ENCODE peak calls at places on chromosomes 4 and X, in eight cellular contexts. One of them, this sample, is unnamed.

GRCh38 chr4:38503689-38504395 is 160.2 kb upstream of the KLF3 start:
- DNase-seq in RWPE1: no peak
- DNase-seq in tibial artery: no peak
- DNase-seq in K562: no peak
- DNase-seq in heart right ventricle: no peak
- DNase-seq in gastrocnemius medialis: no peak
- DNase-seq in IMR-90: no peak
- DNase-seq in ovary: no peak
- DNase-seq in this sample: no peak

GRCh38 chr4:17155486-17155885 is 257.0 kb upstream of the LDB2 start:
- DNase-seq in RWPE1: no peak
- DNase-seq in tibial artery: no peak
- DNase-seq in K562: no peak
- DNase-seq in heart right ventricle: no peak
- DNase-seq in gastrocnemius medialis: no peak
- DNase-seq in IMR-90: peak; percentile 16
- DNase-seq in ovary: no peak
- DNase-seq in this sample: no peak

GRCh38 chrX:126550816-126551215 is 1.8 kb downstream of the DCAF12L1 start:
- DNase-seq in RWPE1: no peak
- DNase-seq in tibial artery: no peak
- DNase-seq in K562: no peak
- DNase-seq in heart right ventricle: no peak
- DNase-seq in gastrocnemius medialis: no peak
- DNase-seq in IMR-90: no peak
- DNase-seq in ovary: no peak
- DNase-seq in this sample: no peak

GRCh38 chr4:38686682-38687081 is 22.7 kb downstream of the KLF3 start:
- DNase-seq in RWPE1: no peak
- DNase-seq in tibial artery: no peak
- DNase-seq in K562: no peak
- DNase-seq in heart right ventricle: no peak
- DNase-seq in gastrocnemius medialis: no peak
- DNase-seq in IMR-90: no peak
- DNase-seq in ovary: no peak
- DNase-seq in this sample: no peak

GRCh38 chrX:150161092-150161672 is 201.9 kb upstream of the MAMLD1 start:
- DNase-seq in RWPE1: no peak
- DNase-seq in tibial artery: no peak
- DNase-seq in K562: no peak
- DNase-seq in heart right ventricle: no peak
- DNase-seq in gastrocnemius medialis: no peak
- DNase-seq in IMR-90: peak; percentile 26
- DNase-seq in ovary: no peak
- DNase-seq in this sample: peak; percentile 71

GRCh38 chrX:3348191-3348590 is 1.7 kb upstream of the MXRA5 start:
- DNase-seq in RWPE1: peak; percentile 0
- DNase-seq in tibial artery: no peak
- DNase-seq in K562: no peak
- DNase-seq in heart right ventricle: no peak
- DNase-seq in gastrocnemius medialis: no peak
- DNase-seq in IMR-90: no peak
- DNase-seq in ovary: no peak
- DNase-seq in this sample: no peak

GRCh38 chr4:141002323-141002805 is 130.9 kb downstream of the RNF150 start:
- DNase-seq in RWPE1: no peak
- DNase-seq in tibial artery: no peak
- DNase-seq in K562: no peak
- DNase-seq in heart right ventricle: no peak
- DNase-seq in gastrocnemius medialis: no peak
- DNase-seq in IMR-90: peak; percentile 93
- DNase-seq in ovary: no peak
- DNase-seq in this sample: no peak

GRCh38 chr4:84767163-84767562 is 184.2 kb downstream of the CDS1 start:
- DNase-seq in RWPE1: no peak
- DNase-seq in tibial artery: no peak
- DNase-seq in K562: no peak
- DNase-seq in heart right ventricle: no peak
- DNase-seq in gastrocnemius medialis: no peak
- DNase-seq in IMR-90: no peak
- DNase-seq in ovary: no peak
- DNase-seq in this sample: no peak

GRCh38 chrX:113222305-113222704 is 381.7 kb upstream of the AMOT start:
- DNase-seq in RWPE1: no peak
- DNase-seq in tibial artery: no peak
- DNase-seq in K562: no peak
- DNase-seq in heart right ventricle: no peak
- DNase-seq in gastrocnemius medialis: no peak
- DNase-seq in IMR-90: no peak
- DNase-seq in ovary: no peak
- DNase-seq in this sample: no peak

GRCh38 chr4:159549092-159549491 is 446.2 kb downstream of the RAPGEF2 start:
- DNase-seq in RWPE1: peak; percentile 3
- DNase-seq in tibial artery: no peak
- DNase-seq in K562: no peak
- DNase-seq in heart right ventricle: no peak
- DNase-seq in gastrocnemius medialis: no peak
- DNase-seq in IMR-90: peak; percentile 1
- DNase-seq in ovary: no peak
- DNase-seq in this sample: no peak

GRCh38 chr4:144584428-144584827 is 61.5 kb upstream of the HHIP start:
- DNase-seq in RWPE1: no peak
- DNase-seq in tibial artery: no peak
- DNase-seq in K562: no peak
- DNase-seq in heart right ventricle: no peak
- DNase-seq in gastrocnemius medialis: no peak
- DNase-seq in IMR-90: no peak
- DNase-seq in ovary: no peak
- DNase-seq in this sample: no peak

GRCh38 chrX:52870041-52870440 is 2.2 kb upstream of the XAGE3 start:
- DNase-seq in RWPE1: no peak
- DNase-seq in tibial artery: no peak
- DNase-seq in K562: no peak
- DNase-seq in heart right ventricle: no peak
- DNase-seq in gastrocnemius medialis: no peak
- DNase-seq in IMR-90: no peak
- DNase-seq in ovary: no peak
- DNase-seq in this sample: no peak

GRCh38 chr4:88659061-88659889 is 38.4 kb downstream of the NAP1L5 start:
- DNase-seq in RWPE1: peak; percentile 78
- DNase-seq in tibial artery: peak; percentile 43
- DNase-seq in K562: peak; percentile 22
- DNase-seq in heart right ventricle: peak; percentile 46
- DNase-seq in gastrocnemius medialis: peak; percentile 40
- DNase-seq in IMR-90: peak; percentile 77
- DNase-seq in ovary: peak; percentile 41
- DNase-seq in this sample: no peak

GRCh38 chrX:133402042-133402453 is 13.2 kb downstream of the GPC4 start:
- DNase-seq in RWPE1: no peak
- DNase-seq in tibial artery: no peak
- DNase-seq in K562: no peak
- DNase-seq in heart right ventricle: no peak
- DNase-seq in gastrocnemius medialis: no peak
- DNase-seq in IMR-90: peak; percentile 23
- DNase-seq in ovary: peak; percentile 22
- DNase-seq in this sample: no peak

GRCh38 chr4:24053906-24054305 is 164.1 kb upstream of the PPARGC1A start:
- DNase-seq in RWPE1: no peak
- DNase-seq in tibial artery: no peak
- DNase-seq in K562: no peak
- DNase-seq in heart right ventricle: no peak
- DNase-seq in gastrocnemius medialis: no peak
- DNase-seq in IMR-90: peak; percentile 17
- DNase-seq in ovary: no peak
- DNase-seq in this sample: no peak

GRCh38 chrX:148961990-148962389 is 461.6 kb downstream of the AFF2 start:
- DNase-seq in RWPE1: no peak
- DNase-seq in tibial artery: no peak
- DNase-seq in K562: no peak
- DNase-seq in heart right ventricle: no peak
- DNase-seq in gastrocnemius medialis: no peak
- DNase-seq in IMR-90: no peak
- DNase-seq in ovary: no peak
- DNase-seq in this sample: no peak

GRCh38 chrX:45070116-45071007 is 130.3 kb downstream of the DIPK2B start:
- DNase-seq in RWPE1: peak; percentile 1
- DNase-seq in tibial artery: peak; percentile 21
- DNase-seq in K562: peak; percentile 10
- DNase-seq in heart right ventricle: peak; percentile 8
- DNase-seq in gastrocnemius medialis: no peak
- DNase-seq in IMR-90: peak; percentile 67
- DNase-seq in ovary: no peak
- DNase-seq in this sample: no peak

GRCh38 chr4:148782284-148782683 is 340.1 kb upstream of the NR3C2 start:
- DNase-seq in RWPE1: no peak
- DNase-seq in tibial artery: no peak
- DNase-seq in K562: no peak
- DNase-seq in heart right ventricle: no peak
- DNase-seq in gastrocnemius medialis: no peak
- DNase-seq in IMR-90: no peak
- DNase-seq in ovary: no peak
- DNase-seq in this sample: no peak

GRCh38 chr4:109302366-109303140 is at the start of gene COL25A1:
- DNase-seq in RWPE1: peak; percentile 36
- DNase-seq in tibial artery: peak; percentile 31
- DNase-seq in K562: no peak
- DNase-seq in heart right ventricle: peak; percentile 53
- DNase-seq in gastrocnemius medialis: no peak
- DNase-seq in IMR-90: peak; percentile 16
- DNase-seq in ovary: peak; percentile 47
- DNase-seq in this sample: no peak

GRCh38 chrX:68183612-68184214 is 249.6 kb downstream of the OPHN1 start:
- DNase-seq in RWPE1: peak; percentile 5
- DNase-seq in tibial artery: no peak
- DNase-seq in K562: peak; percentile 14
- DNase-seq in heart right ventricle: no peak
- DNase-seq in gastrocnemius medialis: no peak
- DNase-seq in IMR-90: peak; percentile 51
- DNase-seq in ovary: no peak
- DNase-seq in this sample: no peak

GRCh38 chr4:40525811-40526598 is 103.7 kb downstream of the RBM47 start:
- DNase-seq in RWPE1: peak; percentile 47
- DNase-seq in tibial artery: peak; percentile 58
- DNase-seq in K562: peak; percentile 45
- DNase-seq in heart right ventricle: peak; percentile 48
- DNase-seq in gastrocnemius medialis: peak; percentile 5
- DNase-seq in IMR-90: peak; percentile 88
- DNase-seq in ovary: peak; percentile 74
- DNase-seq in this sample: no peak

DNA sequence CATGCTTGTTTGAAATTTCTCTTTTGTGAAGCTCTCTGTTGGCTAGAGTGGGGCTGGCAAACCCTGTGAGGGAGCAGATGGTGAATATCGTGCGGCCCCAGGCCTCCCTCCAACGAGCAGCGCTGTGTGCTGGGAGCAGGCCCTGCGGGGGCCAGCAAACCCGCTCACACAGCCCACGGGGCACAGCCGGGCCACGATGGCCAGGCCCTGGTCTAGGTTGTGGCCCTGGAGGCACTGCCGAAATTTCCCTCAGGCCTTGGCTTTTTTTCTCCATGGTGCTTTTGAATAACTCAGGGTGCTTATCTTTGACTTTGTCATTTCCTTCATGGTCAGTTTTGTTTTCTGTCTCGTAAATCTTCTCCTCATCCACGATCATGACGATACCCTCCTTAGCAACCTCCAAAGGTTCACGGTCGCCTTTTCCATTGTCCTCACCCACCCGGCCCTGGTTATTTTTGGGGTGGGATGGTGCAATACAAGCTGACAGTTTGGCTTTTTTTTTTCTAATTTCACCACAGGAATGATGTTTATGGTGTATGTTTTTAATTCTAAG is 20.7 kb downstream of the PCGF3 start:
- DNase-seq in RWPE1: no peak
- DNase-seq in tibial artery: no peak
- DNase-seq in K562: no peak
- DNase-seq in heart right ventricle: no peak
- DNase-seq in gastrocnemius medialis: no peak
- DNase-seq in IMR-90: peak; percentile 44
- DNase-seq in ovary: peak; percentile 29
- DNase-seq in this sample: no peak
- H3K27ac ChIP-seq in RWPE1: peak overlapping the region; percentile 25
- H3K27ac ChIP-seq in tibial artery: peak overlapping the region; percentile 37
- H3K27ac ChIP-seq in K562: peak overlapping the region; percentile 89
- H3K27ac ChIP-seq in heart right ventricle: peak overlapping the region; percentile 46
- H3K27ac ChIP-seq in gastrocnemius medialis: peak overlapping the region; percentile 46
- H3K27ac ChIP-seq in IMR-90: peak overlapping the region; percentile 19
- H3K27ac ChIP-seq in ovary: peak overlapping the region; percentile 64
- H3K27ac ChIP-seq in this sample: peak overlapping the region; percentile 22

DNA sequence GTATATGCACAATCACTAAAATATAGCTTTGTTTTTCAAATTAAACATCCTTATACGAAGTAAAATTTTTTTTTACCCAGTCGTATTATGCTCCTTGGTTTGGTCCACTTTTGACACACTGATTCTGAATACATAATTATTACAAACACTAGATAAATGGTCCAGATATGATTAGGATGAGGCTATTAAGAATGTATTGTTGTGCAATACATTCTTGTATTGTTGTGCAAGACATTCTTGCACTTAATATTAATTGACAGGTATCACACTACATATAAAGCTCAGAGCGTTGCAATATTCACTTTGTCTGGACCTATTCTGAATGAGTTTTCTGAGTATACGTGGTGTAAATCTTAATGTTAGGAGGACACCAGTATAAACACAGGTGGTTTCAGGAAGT is 464.0 kb downstream of the CFAP47 start:
- DNase-seq in RWPE1: no peak
- DNase-seq in tibial artery: no peak
- DNase-seq in K562: no peak
- DNase-seq in heart right ventricle: no peak
- DNase-seq in gastrocnemius medialis: no peak
- DNase-seq in IMR-90: no peak
- DNase-seq in ovary: no peak
- DNase-seq in this sample: no peak
- TF ChIP-seq CTCF in RWPE1: no peak
- TF ChIP-seq CTCF in tibial artery: no peak
- TF ChIP-seq CTCF in K562: no peak
- TF ChIP-seq CTCF in heart right ventricle: no peak
- TF ChIP-seq CTCF in gastrocnemius medialis: no peak
- TF ChIP-seq CTCF in IMR-90: no peak
- TF ChIP-seq CTCF in ovary: no peak
- TF ChIP-seq CTCF in this sample: no peak

DNA sequence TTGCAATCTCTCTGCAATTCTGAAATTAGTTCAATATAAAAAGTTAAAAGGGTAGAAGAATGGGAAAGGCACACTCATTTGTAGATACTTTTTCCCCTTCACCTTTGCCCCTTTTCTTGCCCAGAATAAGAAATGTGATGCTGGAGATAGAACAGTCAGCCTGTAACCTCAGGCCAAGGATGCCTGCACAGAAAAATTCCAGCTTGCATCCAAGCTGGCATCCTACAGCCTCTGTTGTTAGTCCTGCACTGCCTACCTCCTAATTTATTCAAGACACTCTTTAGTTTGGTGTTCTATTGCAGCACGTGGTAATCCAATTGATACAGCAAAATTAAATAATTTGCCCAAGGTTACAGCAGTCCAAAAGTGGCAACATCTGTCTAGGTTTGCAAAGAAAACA is 9.7 kb upstream of the USO1 start:
- DNase-seq in RWPE1: no peak
- DNase-seq in tibial artery: no peak
- DNase-seq in K562: no peak
- DNase-seq in heart right ventricle: no peak
- DNase-seq in gastrocnemius medialis: no peak
- DNase-seq in IMR-90: no peak
- DNase-seq in ovary: no peak
- DNase-seq in this sample: no peak
- H3K27ac ChIP-seq in RWPE1: no peak overlapping the region
- H3K27ac ChIP-seq in tibial artery: peak overlapping the region; percentile 48
- H3K27ac ChIP-seq in K562: no peak overlapping the region
- H3K27ac ChIP-seq in heart right ventricle: no peak overlapping the region
- H3K27ac ChIP-seq in gastrocnemius medialis: peak overlapping the region; percentile 86
- H3K27ac ChIP-seq in IMR-90: peak overlapping the region; percentile 23
- H3K27ac ChIP-seq in ovary: no peak overlapping the region
- H3K27ac ChIP-seq in this sample: no peak overlapping the region

GRCh38 chrX:413322-414201 is 26.9 kb upstream of the PPP2R3B start:
- DNase-seq in RWPE1: no peak
- DNase-seq in tibial artery: peak; percentile 25
- DNase-seq in K562: no peak
- DNase-seq in heart right ventricle: peak; percentile 68
- DNase-seq in gastrocnemius medialis: no peak
- DNase-seq in IMR-90: peak; percentile 9
- DNase-seq in ovary: no peak
- DNase-seq in this sample: no peak
- TF ChIP-seq CTCF in RWPE1: no peak
- TF ChIP-seq CTCF in tibial artery: peak; percentile 16
- TF ChIP-seq CTCF in K562: no peak
- TF ChIP-seq CTCF in heart right ventricle: peak; percentile 51
- TF ChIP-seq CTCF in gastrocnemius medialis: peak; percentile 29
- TF ChIP-seq CTCF in IMR-90: peak; percentile 14
- TF ChIP-seq CTCF in ovary: no peak
- TF ChIP-seq CTCF in this sample: no peak

This sample was measured in vagina.